ENCODE peak calls at places on chromosomes 2 and 18, in five cellular contexts. N is tibial nerve, G is GM23338, W is small intestine, Z is heart left ventricle. T is an unnamed sample.

GRCh38 chr18:77138270-77138669 is 5.7 kb upstream of the MBP start:
- DNase-seq in G (no peak), W (no peak), N (no peak), Z (no peak), T (no peak)

GRCh38 chr2:224442092-224442999 is 40.4 kb upstream of the FAM124B start:
- DNase-seq in G (peak), W (peak), Z (no peak), N (no peak), T (no peak)

GRCh38 chr2:26720322-26721166 is 28.0 kb downstream of the KCNK3 start:
- DNase-seq in W (peak), Z (peak), G (no peak), N (peak), T (no peak)

GRCh38 chr2:88053301-88053700 is 2.3 kb downstream of the KRCC1 start:
- DNase-seq in N (peak), G (no peak), Z (no peak), W (no peak), T (no peak)

GRCh38 chr2:73176205-73176880 is 26.0 kb upstream of the NOTO start:
- DNase-seq in G (peak), N (no peak), W (peak), Z (no peak), T (no peak)

GRCh38 chr18:7221424-7222155 is 9.3 kb upstream of the LRRC30 start:
- DNase-seq in G (peak), W (peak), N (no peak), Z (peak), T (peak)

GRCh38 chr2:122634261-122634660 is 878.8 kb downstream of the TSN start:
- DNase-seq in G (no peak), W (no peak), N (no peak), Z (no peak), T (peak)

GRCh38 chr2:230908595-230909191 is 16.3 kb downstream of the GPR55 start:
- DNase-seq in N (no peak), Z (peak), G (no peak), W (peak), T (peak)

GRCh38 chr2:191910518-191910917 is 63.6 kb upstream of the CAVIN2 start:
- DNase-seq in W (no peak), N (no peak), Z (no peak), G (no peak), T (peak)

GRCh38 chr2:203898697-203899096 is 31.1 kb downstream of the CTLA4 start:
- DNase-seq in N (no peak), G (no peak), W (no peak), Z (no peak), T (no peak)

GRCh38 chr2:90077948-90078347 is 1386.5 kb downstream of the RPIA start:
- DNase-seq in W (no peak), N (no peak), Z (no peak), G (no peak), T (no peak)

GRCh38 chr2:45191972-45192371 is 182.7 kb upstream of the SIX2 start:
- DNase-seq in N (peak), G (no peak), W (no peak), Z (no peak), T (no peak)

GRCh38 chr2:35347561-35347960 is 1008.0 kb upstream of the CRIM1 start:
- DNase-seq in G (no peak), Z (no peak), W (peak), N (no peak), T (no peak)

GRCh38 chr2:212644195-212644837 is 105.7 kb upstream of the ERBB4 start:
- DNase-seq in N (no peak), W (no peak), Z (no peak), G (peak), T (no peak)

GRCh38 chr2:127574656-127575055 is 39.2 kb downstream of the MYO7B start:
- DNase-seq in G (no peak), W (no peak), N (no peak), Z (no peak), T (no peak)

GRCh38 chr2:206250041-206250897 is 24.2 kb upstream of the ZDBF2 start:
- DNase-seq in N (no peak), W (peak), Z (no peak), G (peak), T (no peak)

GRCh38 chr2:8676915-8677645 is 4.8 kb upstream of the ID2 start:
- DNase-seq in G (peak), N (no peak), W (peak), Z (peak), T (no peak)

GRCh38 chr2:152569186-152569585 is 148.1 kb downstream of the PRPF40A start:
- DNase-seq in G (peak), W (no peak), N (no peak), Z (no peak), T (no peak)

GRCh38 chr2:171541202-171541884 is 19.1 kb downstream of the CYBRD1 start:
- DNase-seq in Z (no peak), W (peak), N (no peak), G (peak), T (no peak)

GRCh38 chr2:13227543-13227942 is 510.8 kb downstream of the TRIB2 start:
- DNase-seq in Z (no peak), W (no peak), G (peak), N (no peak), T (no peak)

GRCh38 chr2:113275556-113276215 is 3.0 kb downstream of the PAX8 start:
- DNase-seq in G (peak), Z (no peak), N (no peak), W (no peak), T (no peak)

GRCh38 chr2:2192385-2192957 is 138.6 kb downstream of the MYT1L start:
- DNase-seq in W (no peak), G (no peak), N (no peak), Z (no peak), T (no peak)

GRCh38 chr2:152718909-152719645 is 657 bp downstream of the ARL6IP6 start:
- DNase-seq in Z (no peak), G (peak), N (peak), W (peak), T (no peak)

GRCh38 chr2:153870308-153870707 is 1.4 kb upstream of the GALNT13 start:
- DNase-seq in W (peak), G (peak), N (no peak), Z (no peak), T (no peak)

GRCh38 chr2:222791946-222792649 is 68.7 kb upstream of the ACSL3 start:
- DNase-seq in G (no peak), Z (peak), N (peak), W (no peak), T (no peak)

GRCh38 chr2:77046339-77046738 is 475.8 kb downstream of the LRRTM4 start:
- DNase-seq in Z (no peak), W (no peak), N (no peak), G (no peak), T (no peak)

GRCh38 chr2:235639885-235640284 is 146.0 kb downstream of the AGAP1 start:
- DNase-seq in G (no peak), W (no peak), Z (no peak), N (no peak), T (no peak)

DNA sequence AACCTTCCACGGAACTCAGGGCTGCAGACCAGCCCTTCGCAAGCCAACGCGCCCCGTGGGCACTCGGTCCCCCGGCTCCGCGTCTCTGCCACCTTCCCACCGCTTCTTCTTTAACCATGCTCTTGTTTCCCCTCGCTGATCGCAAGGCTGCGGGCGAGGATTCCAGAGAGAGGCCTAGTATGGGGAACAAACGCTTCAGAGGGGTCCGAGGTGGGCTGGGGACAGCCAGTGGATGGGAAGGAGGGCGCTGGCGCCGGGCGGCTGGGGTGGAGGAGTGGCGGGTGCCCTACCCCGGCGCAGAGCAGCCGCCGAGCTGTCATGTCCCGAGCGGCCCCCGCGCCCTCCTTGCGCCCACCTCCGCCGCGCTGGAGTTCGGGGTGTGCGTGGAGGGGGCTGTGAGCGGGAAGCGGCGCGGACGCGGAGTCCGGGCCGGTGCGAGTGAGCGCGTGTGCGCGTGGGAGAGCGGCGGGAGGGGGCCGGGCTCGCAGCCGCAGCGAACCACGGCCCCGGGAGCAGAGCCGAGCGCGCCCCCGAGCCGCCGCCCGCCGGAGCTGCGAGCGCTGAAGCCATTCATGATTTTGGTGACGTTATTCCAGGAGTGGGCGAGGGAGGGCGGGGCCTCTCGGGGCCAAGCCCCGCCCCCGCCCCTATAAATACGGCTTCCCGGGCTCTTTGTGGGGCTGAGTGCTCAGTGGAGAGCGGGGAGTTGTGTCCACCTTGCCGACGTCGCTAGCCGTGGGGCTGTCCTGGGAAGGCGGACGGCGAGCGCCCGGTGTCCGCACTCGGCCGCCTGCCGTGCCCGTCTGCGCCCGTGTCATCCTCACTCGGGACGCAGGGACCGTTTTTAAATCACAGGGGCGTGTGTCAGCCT is at the start of gene LBH:
- DNase-seq in Z (peak), W (peak), G (peak), N (peak), T (peak)
- H3K27ac ChIP-seq in Z (peak), W (peak), G (peak), N (peak), T (peak)

DNA sequence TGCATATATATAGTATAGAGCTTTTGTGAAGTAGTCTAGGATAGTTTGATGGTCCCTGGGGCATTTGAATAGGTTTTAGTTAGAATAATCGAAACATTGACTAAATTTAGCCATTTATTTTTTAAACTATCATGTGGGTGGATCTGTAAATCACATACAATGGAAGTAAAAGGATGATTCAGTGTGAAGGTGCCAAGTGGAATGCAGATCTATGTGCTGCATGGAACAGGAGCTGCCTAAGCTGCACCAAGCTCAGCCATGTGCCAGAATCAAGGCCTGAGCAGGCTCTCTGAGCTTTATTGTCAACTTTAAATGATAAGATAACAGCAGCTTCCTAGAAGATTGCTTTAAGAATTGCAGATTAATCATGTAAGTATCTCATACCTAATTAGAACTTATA is 1996.2 kb upstream of the PIK3C3 start:
- DNase-seq in G (no peak), W (no peak), N (no peak), Z (no peak), T (peak)
- H3K27ac ChIP-seq in G (no peak), W (no peak), N (no peak), Z (no peak), T (peak)

GRCh38 chr2:38079111-38080052 is 3.4 kb upstream of the CYP1B1 start:
- DNase-seq in N (no peak), W (no peak), G (peak), Z (no peak), T (no peak)
- H3K27ac ChIP-seq in N (no peak), W (no peak), G (peak), Z (no peak), T (no peak)

GRCh38 chr2:34251578-34251977 is 652.5 kb upstream of the FAM98A start:
- DNase-seq in W (peak), G (no peak), N (no peak), Z (no peak), T (no peak)

GRCh38 chr2:34254272-34254882 is 655.3 kb upstream of the FAM98A start:
- DNase-seq in N (no peak), Z (no peak), G (no peak), W (peak), T (no peak)

DNA sequence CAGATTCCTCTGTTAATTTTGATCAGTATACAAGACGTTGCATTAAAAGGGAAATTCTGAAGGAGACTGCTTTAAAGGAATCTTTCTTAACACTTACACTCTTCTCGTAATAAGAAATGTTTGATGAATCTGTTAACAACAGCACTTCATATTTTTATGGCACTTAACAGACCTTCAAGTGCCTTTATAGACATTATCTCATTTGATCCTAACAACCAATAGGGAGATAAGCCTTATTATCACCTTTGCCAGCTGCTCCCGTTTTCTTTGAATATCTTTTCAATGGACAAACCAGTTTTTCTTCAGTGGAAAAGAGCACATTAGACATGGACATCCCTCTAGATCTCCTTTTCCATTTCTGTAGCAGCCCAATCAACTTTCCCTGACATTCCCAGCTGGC is 653.0 kb upstream of the FAM98A start:
- DNase-seq in Z (no peak), G (no peak), W (peak), N (no peak), T (no peak)
- H3K27ac ChIP-seq in Z (no peak), G (no peak), W (no peak), N (no peak), T (no peak)

GRCh38 chr2:160429248-160430000 is 64.2 kb downstream of the RBMS1 start:
- DNase-seq in N (no peak), Z (no peak), W (peak), G (peak), T (no peak)
- H3K27ac ChIP-seq in N (no peak), Z (peak), W (no peak), G (no peak), T (peak)

DNA sequence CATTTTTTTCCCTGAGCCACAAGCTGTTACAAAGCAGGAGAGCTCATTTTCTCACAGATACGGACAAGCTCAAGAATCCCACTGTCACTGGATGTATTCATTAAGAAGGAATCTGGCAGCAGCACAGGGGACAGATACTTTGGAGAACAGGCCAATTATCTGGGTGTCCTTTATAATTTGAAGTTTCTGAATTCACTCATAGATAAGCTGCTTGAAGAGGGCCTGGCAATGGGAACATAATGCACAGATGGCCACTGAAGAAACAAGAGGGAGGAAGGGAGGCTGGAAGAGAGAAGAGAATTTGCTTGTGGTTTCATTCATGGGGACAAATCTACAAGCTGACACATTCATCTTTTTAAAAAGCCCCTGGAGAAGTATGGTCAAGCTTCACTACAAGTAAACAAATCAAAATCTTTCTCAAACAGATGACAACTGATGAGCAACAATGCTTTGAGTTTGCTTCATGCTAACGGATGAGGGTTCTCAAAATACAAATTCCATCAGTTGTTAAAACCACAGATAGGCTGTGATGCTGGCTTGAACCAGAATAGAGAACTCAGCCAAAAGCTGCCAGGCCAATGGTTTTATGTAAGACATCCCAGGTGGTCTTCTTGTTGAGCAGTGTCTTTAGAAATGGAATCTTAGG is 11.9 kb downstream of the BCL2 start:
- DNase-seq in G (no peak), W (no peak), Z (no peak), N (no peak), T (no peak)
- H3K27ac ChIP-seq in G (no peak), W (no peak), Z (peak), N (peak), T (no peak)